ENCODE peak calls at places on chromosomes 13 and 19, in seven cellular contexts. Z is CD4-positive, alpha-beta T cell; K is PC-9; O is adrenal gland; B is WTC11; P is progenitor cell of endocrine pancreas; C is HCT116. F is an unnamed sample.

GRCh38 chr19:2888739-2889224 is 11.9 kb upstream of the ZNF57 start:
- DNase-seq in Z (peak), K (no peak), O (no peak), B (peak), P (no peak), C (no peak), F (no peak)

GRCh38 chr13:98686281-98686680 is 66.2 kb downstream of the SLC15A1 start:
- DNase-seq in Z (no peak), K (no peak), O (no peak), B (no peak), P (no peak), C (no peak), F (no peak)

GRCh38 chr13:108980237-108980636 is 350.8 kb downstream of the MYO16 start:
- DNase-seq in Z (no peak), K (no peak), O (no peak), B (no peak), P (no peak), C (no peak), F (no peak)

GRCh38 chr19:51565583-51565982 is 5.5 kb upstream of the ZNF175 start:
- DNase-seq in Z (no peak), K (no peak), O (no peak), B (no peak), P (no peak), C (no peak), F (no peak)

GRCh38 chr13:23681253-23681652 is 111.0 kb downstream of the TNFRSF19 start:
- DNase-seq in Z (no peak), K (no peak), O (no peak), B (no peak), P (no peak), C (no peak), F (no peak)

GRCh38 chr13:114258589-114258988 is 22.8 kb upstream of the UPF3A start:
- DNase-seq in Z (no peak), K (no peak), O (no peak), B (no peak), P (no peak), C (no peak), F (no peak)

GRCh38 chr19:11405846-11406643 is 13.1 kb downstream of the RGL3 start:
- DNase-seq in Z (peak), K (no peak), O (no peak), B (peak), P (no peak), C (no peak), F (no peak)

GRCh38 chr13:92547256-92547655 is 679.4 kb upstream of the GPC6 start:
- DNase-seq in Z (no peak), K (no peak), O (no peak), B (no peak), P (no peak), C (no peak), F (no peak)

GRCh38 chr13:85277753-85278152 is 521.5 kb downstream of the SLITRK6 start:
- DNase-seq in Z (no peak), K (peak), O (no peak), B (no peak), P (no peak), C (no peak), F (peak)

GRCh38 chr13:83325454-83325853 is 556.8 kb downstream of the SLITRK1 start:
- DNase-seq in Z (no peak), K (no peak), O (no peak), B (no peak), P (no peak), C (no peak), F (no peak)

GRCh38 chr13:110560606-110561334 is 752 bp downstream of the RAB20 start:
- DNase-seq in Z (no peak), K (peak), O (peak), B (no peak), P (no peak), C (no peak), F (no peak)

GRCh38 chr13:74005320-74006154 is 128.7 kb downstream of the KLF12 start:
- DNase-seq in Z (no peak), K (no peak), O (no peak), B (no peak), P (no peak), C (no peak), F (no peak)

GRCh38 chr19:9945319-9945966 is 9.1 kb upstream of the OLFM2 start:
- DNase-seq in Z (no peak), K (no peak), O (peak), B (peak), P (no peak), C (no peak), F (peak)

DNA sequence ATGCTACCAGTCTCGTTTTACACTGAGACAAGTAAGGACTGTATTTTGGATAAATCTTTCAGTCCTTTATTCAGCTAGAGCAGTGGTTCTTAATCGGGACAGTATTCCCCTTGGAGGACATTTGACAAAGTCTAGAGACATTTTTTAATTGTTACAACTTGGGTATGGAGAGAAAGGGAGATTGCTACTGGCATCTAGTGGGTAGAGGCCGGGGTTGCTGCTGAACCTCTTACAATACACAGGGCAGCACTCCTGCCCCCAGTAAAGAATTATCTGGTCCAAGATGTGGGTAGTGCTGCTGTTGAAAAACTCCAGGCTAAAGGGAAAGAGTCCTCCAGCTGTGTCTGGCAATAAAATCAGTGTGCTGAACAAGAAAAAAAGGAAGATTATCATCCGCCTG is 334.8 kb downstream of the SLC7A1 start:
- DNase-seq in Z (no peak), K (no peak), O (no peak), B (no peak), P (no peak), C (no peak), F (no peak)
- TF ChIP-seq CTCF in Z (no peak), K (no peak), O (no peak), B (no peak), P (no peak), C (peak), F (no peak)

DNA sequence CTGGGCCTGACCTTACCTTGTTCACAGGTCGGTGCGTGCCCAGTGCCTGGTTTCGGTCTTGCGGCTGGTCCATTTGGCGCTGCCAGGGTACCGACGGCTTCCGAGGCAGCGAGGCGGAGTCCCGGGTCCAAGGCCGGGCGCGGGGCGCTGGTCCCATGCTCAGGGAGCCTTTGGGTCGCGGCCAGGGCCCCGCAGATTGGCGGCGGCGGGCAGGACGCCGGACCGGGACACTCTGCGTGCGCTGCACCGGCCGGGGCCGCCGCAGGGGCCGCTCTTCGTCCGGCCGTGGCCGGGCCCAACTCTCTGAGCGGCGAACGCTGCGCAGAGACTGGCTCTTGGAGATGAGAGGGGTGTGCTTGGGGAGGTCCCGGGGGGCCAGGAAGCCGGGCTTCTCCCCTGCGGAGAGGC is 3.3 kb upstream of the WIZ start:
- DNase-seq in Z (no peak), K (no peak), O (peak), B (peak), P (no peak), C (no peak), F (no peak)
- TF ChIP-seq CTCF in Z (no peak), K (no peak), O (peak), B (no peak), P (peak), C (no peak), F (no peak)

GRCh38 chr19:47152205-47152604 is 21.6 kb downstream of the SAE1 start:
- DNase-seq in Z (no peak), K (peak), O (no peak), B (no peak), P (no peak), C (no peak), F (no peak)

GRCh38 chr19:47155141-47155540 is 24.5 kb downstream of the SAE1 start:
- DNase-seq in Z (no peak), K (no peak), O (peak), B (no peak), P (no peak), C (no peak), F (no peak)

GRCh38 chr19:47152632-47153031 is 22.0 kb downstream of the SAE1 start:
- DNase-seq in Z (no peak), K (peak), O (no peak), B (no peak), P (no peak), C (no peak), F (no peak)

GRCh38 chr19:47153266-47153665 is 22.6 kb downstream of the SAE1 start:
- DNase-seq in Z (no peak), K (no peak), O (no peak), B (no peak), P (no peak), C (no peak), F (no peak)

DNA sequence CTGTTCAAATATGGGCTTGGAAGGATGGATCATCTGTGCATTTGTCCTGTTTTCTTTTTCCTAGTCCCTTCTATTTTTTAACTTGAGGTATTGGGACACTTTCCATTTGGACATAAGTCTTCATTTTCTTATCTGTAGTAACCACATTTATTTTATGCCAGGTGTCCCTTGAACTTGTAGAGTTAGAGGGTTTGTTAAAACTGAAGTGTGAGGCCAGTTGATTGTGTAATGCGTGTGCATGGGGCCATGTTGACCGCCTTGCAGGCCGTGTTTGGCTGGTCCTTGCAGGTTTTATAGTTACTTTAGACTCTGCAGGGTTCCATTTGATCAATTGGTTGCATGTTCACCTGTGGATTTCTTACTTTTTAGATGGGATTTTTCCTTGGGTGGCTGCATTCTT is 21.0 kb downstream of the SAE1 start:
- DNase-seq in Z (no peak), K (no peak), O (no peak), B (no peak), P (no peak), C (no peak), F (no peak)
- TF ChIP-seq CTCF in Z (no peak), K (no peak), O (no peak), B (no peak), P (no peak), C (no peak), F (no peak)

GRCh38 chr19:55688422-55689218 is 13.6 kb downstream of the EPN1 start:
- DNase-seq in Z (no peak), K (no peak), O (no peak), B (no peak), P (no peak), C (no peak), F (no peak)
- TF ChIP-seq CTCF in Z (no peak), K (no peak), O (no peak), B (no peak), P (no peak), C (no peak), F (no peak)

GRCh38 chr19:18521692-18522123 is at the start of gene ELL:
- DNase-seq in Z (no peak), K (no peak), O (no peak), B (no peak), P (no peak), C (no peak), F (no peak)

GRCh38 chr19:18520848-18521691 is 800 bp downstream of the ELL start:
- DNase-seq in Z (no peak), K (no peak), O (peak), B (peak), P (no peak), C (no peak), F (no peak)

GRCh38 chr19:18523841-18524240 is 2.0 kb upstream of the ELL start:
- DNase-seq in Z (no peak), K (no peak), O (no peak), B (peak), P (no peak), C (no peak), F (no peak)

GRCh38 chr19:18519962-18520847 is 1.7 kb downstream of the ELL start:
- DNase-seq in Z (peak), K (peak), O (peak), B (peak), P (peak), C (peak), F (peak)

DNA sequence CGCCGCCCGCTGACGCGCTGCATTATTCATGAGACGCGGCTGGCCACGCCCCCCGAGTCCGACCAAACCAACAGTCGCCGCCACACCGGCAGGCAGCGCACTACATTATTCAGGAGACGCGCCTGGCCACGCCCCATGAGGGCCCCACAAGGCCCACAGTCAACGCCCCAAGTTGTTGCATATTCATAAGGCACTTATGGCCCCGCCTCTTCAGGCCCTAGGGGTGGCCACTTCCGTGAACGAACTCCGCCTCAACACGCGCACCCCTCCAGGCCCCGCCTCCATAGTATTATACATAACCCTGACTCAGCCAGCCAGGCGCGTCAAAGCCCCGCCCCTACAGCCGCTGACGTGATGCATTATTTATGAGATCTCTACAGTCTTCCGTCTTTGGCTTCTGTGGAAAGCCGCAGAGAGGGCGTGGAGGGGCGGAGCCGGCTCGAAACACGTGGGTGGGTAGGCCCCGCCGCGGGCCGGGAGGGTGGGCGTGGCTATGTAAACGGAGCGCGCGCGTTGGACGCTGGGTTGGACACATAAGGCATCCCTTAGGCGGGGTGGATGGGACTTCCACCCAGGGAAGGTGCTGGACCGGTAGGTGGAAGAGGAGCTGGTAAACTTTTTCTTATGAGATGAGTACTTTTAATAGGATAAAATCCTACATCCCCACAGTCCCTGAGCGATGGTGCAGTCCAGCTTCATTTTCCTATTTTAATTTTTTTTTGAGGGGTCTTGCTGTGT is 423 bp upstream of the ELL start:
- DNase-seq in Z (peak), K (peak), O (peak), B (peak), P (peak), C (peak), F (peak)
- TF ChIP-seq CTCF in Z (no peak), K (no peak), O (peak), B (no peak), P (no peak), C (no peak), F (no peak)